ENCODE peak calls at places on chromosomes 5 and 9, in five cellular contexts. L is GM23248; T is ACHN; C is naive B cell; Z is activated naive CD4-positive, alpha-beta T cell treated with anti-CD3 and anti-CD28 coated beads for 36 hours. A is an unnamed sample.

GRCh38 chr9:129803679-129804065 is 688 bp downstream of the TOR1B start:
- DNase-seq in Z (no peak), T (peak), L (peak), C (no peak), A (no peak)

GRCh38 chr9:134600836-134601638 is 40.6 kb upstream of the COL5A1 start:
- DNase-seq in Z (no peak), L (no peak), T (no peak), C (no peak), A (no peak)

GRCh38 chr5:107268241-107268640 is 402.5 kb downstream of the EFNA5 start:
- DNase-seq in C (no peak), L (no peak), T (no peak), Z (no peak), A (no peak)

GRCh38 chr9:116070256-116070914 is 83.2 kb upstream of the PAPPA start:
- DNase-seq in L (peak), T (no peak), C (no peak), Z (no peak), A (no peak)

GRCh38 chr9:127074561-127075548 is 47.6 kb downstream of the ANGPTL2 start:
- DNase-seq in Z (no peak), C (no peak), L (no peak), T (no peak), A (no peak)

GRCh38 chr5:149278811-149279210 is 7.2 kb downstream of the AFAP1L1 start:
- DNase-seq in C (no peak), L (no peak), Z (no peak), T (no peak), A (no peak)

GRCh38 chr5:159668556-159668955 is 247.7 kb upstream of the ADRA1B start:
- DNase-seq in Z (no peak), C (no peak), T (no peak), L (no peak), A (no peak)

GRCh38 chr9:108885643-108886348 is 23.7 kb downstream of the ACTL7A start:
- DNase-seq in Z (peak), T (no peak), L (peak), C (no peak), A (no peak)

GRCh38 chr5:141330299-141331080 is at the start of gene PCDHGA1:
- DNase-seq in C (no peak), Z (peak), L (peak), T (no peak), A (no peak)

GRCh38 chr9:89579741-89580395 is 24.9 kb upstream of the GADD45G start:
- DNase-seq in Z (no peak), L (no peak), C (no peak), T (no peak), A (no peak)

GRCh38 chr9:82934949-82935348 is 128.0 kb downstream of the RASEF start:
- DNase-seq in Z (no peak), C (no peak), L (peak), T (peak), A (no peak)

GRCh38 chr5:90873033-90873517 is 314.5 kb downstream of the ADGRV1 start:
- DNase-seq in Z (peak), T (no peak), L (no peak), C (no peak), A (peak)

GRCh38 chr5:160616712-160617497 is 195.2 kb downstream of the PTTG1 start:
- DNase-seq in C (no peak), Z (no peak), T (no peak), L (no peak), A (no peak)

GRCh38 chr5:6554812-6555211 is 78.0 kb downstream of the NSUN2 start:
- DNase-seq in L (peak), Z (no peak), C (no peak), T (no peak), A (no peak)

GRCh38 chr5:62937661-62938558 is 359.3 kb downstream of the LRRC70 start:
- DNase-seq in L (peak), Z (no peak), T (peak), C (no peak), A (no peak)

GRCh38 chr5:108670591-108671335 is 76.9 kb upstream of the FER start:
- DNase-seq in C (no peak), L (no peak), Z (no peak), T (no peak), A (no peak)

GRCh38 chr5:9775339-9775738 is 145.2 kb upstream of the TAS2R1 start:
- DNase-seq in L (peak), T (no peak), Z (no peak), C (no peak), A (no peak)

GRCh38 chr5:153900703-153901395 is 137.9 kb downstream of the FAM114A2 start:
- DNase-seq in L (peak), C (no peak), Z (no peak), T (no peak), A (no peak)

GRCh38 chr9:13281356-13282016 is 2.0 kb upstream of the MPDZ start:
- DNase-seq in Z (no peak), C (no peak), T (no peak), L (no peak), A (no peak)

GRCh38 chr9:134315716-134316443 is 10.4 kb upstream of the RXRA start:
- DNase-seq in C (no peak), L (peak), T (no peak), Z (no peak), A (no peak)

GRCh38 chr9:72925126-72925810 is 27.6 kb downstream of the ALDH1A1 start:
- DNase-seq in L (no peak), Z (no peak), T (no peak), C (no peak), A (no peak)

GRCh38 chr9:38008168-38009034 is 60.6 kb downstream of the SHB start:
- DNase-seq in Z (peak), C (no peak), T (peak), L (peak), A (no peak)

GRCh38 chr5:36611520-36612274 is 5.3 kb downstream of the SLC1A3 start:
- DNase-seq in L (no peak), C (no peak), T (no peak), Z (no peak), A (no peak)

GRCh38 chr5:170451764-170452365 is 52.0 kb upstream of the KCNIP1 start:
- DNase-seq in T (no peak), Z (no peak), L (peak), C (no peak), A (no peak)

GRCh38 chr9:70902705-70903131 is 218.7 kb downstream of the TRPM3 start:
- DNase-seq in T (peak), C (no peak), Z (no peak), L (peak), A (no peak)

GRCh38 chr5:89105836-89106235 is 222.9 kb upstream of the MEF2C start:
- DNase-seq in T (no peak), Z (no peak), C (no peak), L (no peak), A (no peak)

A was measured in CD8-positive, alpha-beta memory T cell.